ENCODE peak calls at places on chromosomes 16 and 17, in five cellular contexts. T is dorsolateral prefrontal cortex, U is tibial nerve, A is left lung, D is heart left ventricle. K is an unnamed sample.

GRCh38 chr16:12985516-12985915 is 84.1 kb downstream of the SHISA9 start:
- DNase-seq in A (no peak), D (no peak), U (no peak), T (no peak), K (no peak)

GRCh38 chr16:50096791-50097190 is 31.0 kb downstream of the HEATR3 start:
- DNase-seq in T (no peak), U (no peak), D (no peak), A (no peak), K (no peak)

GRCh38 chr16:11235703-11235991 is 20.4 kb downstream of the SOCS1 start:
- DNase-seq in D (no peak), U (no peak), A (peak), T (no peak), K (no peak)

GRCh38 chr16:84418056-84418849 is 49.9 kb downstream of the ATP2C2 start:
- DNase-seq in D (no peak), U (no peak), T (no peak), A (no peak), K (no peak)

GRCh38 chr17:80110447-80110812 is 9.0 kb downstream of the GAA start:
- DNase-seq in A (no peak), D (no peak), T (no peak), U (no peak), K (no peak)

GRCh38 chr16:17578921-17579876 is 108.4 kb upstream of the XYLT1 start:
- DNase-seq in A (no peak), T (no peak), D (peak), U (peak), K (peak)

GRCh38 chr16:20839504-20839903 is 33.2 kb downstream of the REXO5 start:
- DNase-seq in T (no peak), U (no peak), D (no peak), A (no peak), K (no peak)

GRCh38 chr16:49446805-49447204 is 73.2 kb downstream of the C16orf78 start:
- DNase-seq in D (no peak), U (no peak), A (no peak), T (no peak), K (no peak)

GRCh38 chr16:53123753-53124152 is 69.0 kb downstream of the CHD9 start:
- DNase-seq in A (no peak), D (no peak), U (no peak), T (no peak), K (no peak)

DNA sequence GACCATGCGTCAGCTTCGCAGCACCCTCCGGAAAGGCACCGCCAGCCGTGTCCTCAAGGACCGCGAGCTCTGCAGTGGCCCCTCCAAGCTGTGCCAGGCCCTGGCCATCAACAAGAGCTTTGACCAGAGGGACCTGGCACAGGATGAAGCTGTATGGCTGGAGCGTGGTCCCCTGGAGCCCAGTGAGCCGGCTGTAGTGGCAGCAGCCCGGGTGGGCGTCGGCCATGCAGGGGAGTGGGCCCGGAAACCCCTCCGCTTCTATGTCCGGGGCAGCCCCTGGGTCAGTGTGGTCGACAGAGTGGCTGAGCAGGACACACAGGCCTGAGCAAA is 7.4 kb downstream of the MPG start:
- DNase-seq in T (no peak), U (no peak), A (no peak), D (no peak), K (no peak)
- H3K27ac ChIP-seq in T (peak), U (peak), A (peak), D (peak), K (peak)

DNA sequence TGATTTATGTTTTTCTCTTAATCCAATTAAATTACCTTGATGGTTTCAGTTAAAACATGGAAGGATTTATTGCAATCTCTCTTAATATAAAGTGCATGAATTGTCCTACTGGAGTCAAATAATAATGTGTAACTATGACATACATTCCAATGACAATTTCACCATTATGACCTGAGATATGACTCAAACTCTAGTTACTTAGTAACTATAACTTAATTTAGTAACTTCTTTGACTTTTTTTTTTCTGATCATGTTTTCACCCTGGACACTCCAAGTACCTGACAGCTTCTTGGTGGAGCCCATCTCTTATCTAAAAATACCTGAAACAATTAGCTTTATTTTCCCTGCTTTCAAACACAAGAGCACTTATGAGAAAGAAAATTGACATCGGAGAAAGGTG is 123.7 kb downstream of the STX8 start:
- DNase-seq in T (no peak), U (no peak), A (no peak), D (no peak), K (no peak)
- TF ChIP-seq CTCF in T (no peak), U (no peak), A (no peak), D (no peak), K (no peak)

GRCh38 chr16:24540575-24541240 is 1.3 kb downstream of the RBBP6 start:
- DNase-seq in A (no peak), T (no peak), U (no peak), D (no peak), K (peak)

GRCh38 chr16:24544640-24545039 is 5.3 kb downstream of the RBBP6 start:
- DNase-seq in D (no peak), T (no peak), U (no peak), A (no peak), K (no peak)

GRCh38 chr16:24539850-24540484 is 601 bp downstream of the RBBP6 start:
- DNase-seq in A (peak), D (peak), U (no peak), T (no peak), K (peak)

GRCh38 chr16:24541534-24541933 is 2.2 kb downstream of the RBBP6 start:
- DNase-seq in D (no peak), T (no peak), U (no peak), A (no peak), K (no peak)

GRCh38 chr16:24543949-24544348 is 4.6 kb downstream of the RBBP6 start:
- DNase-seq in U (no peak), T (no peak), A (no peak), D (no peak), K (no peak)
- H3K27ac ChIP-seq in U (no peak), T (peak), A (no peak), D (no peak), K (no peak)

GRCh38 chr17:48767263-48767774 is 38.8 kb upstream of the HOXB13 start:
- DNase-seq in T (no peak), A (no peak), U (no peak), D (no peak), K (no peak)
- TF ChIP-seq CTCF in T (no peak), A (no peak), U (no peak), D (no peak), K (no peak)

GRCh38 chr17:76270127-76270592 is 5.0 kb downstream of the UBALD2 start:
- DNase-seq in D (no peak), A (no peak), T (no peak), U (no peak), K (no peak)
- H3K27ac ChIP-seq in D (no peak), A (peak), T (peak), U (no peak), K (peak)

GRCh38 chr16:31458835-31459721 is at the start of gene ARMC5:
- DNase-seq in T (peak), D (peak), A (peak), U (peak), K (peak)

GRCh38 chr16:31460582-31461002 is 1.3 kb downstream of the ARMC5 start:
- DNase-seq in D (no peak), T (peak), A (no peak), U (no peak), K (no peak)

GRCh38 chr16:31461201-31461920 is 2.1 kb downstream of the ARMC5 start:
- DNase-seq in U (no peak), D (no peak), A (no peak), T (no peak), K (no peak)

GRCh38 chr16:31458073-31458834 is 1.0 kb upstream of the ARMC5 start:
- DNase-seq in A (peak), D (no peak), U (no peak), T (peak), K (peak)

DNA sequence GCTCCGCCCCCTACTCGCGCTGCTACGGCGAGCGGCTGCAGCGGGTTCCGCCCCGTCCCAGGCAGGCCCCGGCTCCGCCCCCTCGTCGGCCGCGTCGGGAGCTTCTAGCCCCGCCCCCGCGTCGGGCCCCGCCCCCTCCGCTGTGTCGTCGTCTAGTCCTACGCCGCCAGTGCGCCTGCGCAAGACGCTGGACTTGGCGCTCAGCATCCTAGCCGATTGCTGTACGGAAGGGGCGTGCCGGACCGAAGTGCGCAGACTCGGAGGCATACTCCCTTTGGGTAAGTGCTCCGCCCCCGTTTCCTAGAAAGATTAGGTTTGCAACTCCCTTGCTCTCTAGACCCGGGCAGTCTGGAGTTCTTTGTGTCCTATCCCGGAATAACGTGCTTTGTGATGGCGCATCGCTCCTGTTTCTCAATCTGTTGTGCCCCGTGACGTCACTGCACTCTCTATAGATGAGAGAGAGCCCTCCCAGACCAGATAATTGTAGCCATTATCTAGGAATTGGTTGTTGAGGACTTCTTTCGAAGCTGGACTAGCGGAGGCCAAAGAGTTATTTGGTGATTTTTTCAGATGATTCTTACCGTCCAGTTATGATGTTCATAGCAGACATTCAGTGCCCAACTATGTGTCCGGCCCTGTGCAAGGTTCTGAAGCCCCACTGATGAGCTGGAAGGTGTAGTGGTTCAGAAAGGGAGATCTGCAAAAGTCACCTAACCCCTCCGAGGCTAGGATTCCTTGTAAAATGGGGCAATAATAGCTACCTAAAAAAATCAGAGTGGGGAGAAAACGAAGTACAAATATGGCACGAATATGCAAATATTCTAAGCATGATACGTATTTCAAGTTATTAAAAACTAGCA is 651 bp downstream of the ARMC5 start:
- DNase-seq in D (peak), U (peak), A (peak), T (peak), K (peak)
- TF ChIP-seq CTCF in D (no peak), U (no peak), A (no peak), T (no peak), K (no peak)

DNA sequence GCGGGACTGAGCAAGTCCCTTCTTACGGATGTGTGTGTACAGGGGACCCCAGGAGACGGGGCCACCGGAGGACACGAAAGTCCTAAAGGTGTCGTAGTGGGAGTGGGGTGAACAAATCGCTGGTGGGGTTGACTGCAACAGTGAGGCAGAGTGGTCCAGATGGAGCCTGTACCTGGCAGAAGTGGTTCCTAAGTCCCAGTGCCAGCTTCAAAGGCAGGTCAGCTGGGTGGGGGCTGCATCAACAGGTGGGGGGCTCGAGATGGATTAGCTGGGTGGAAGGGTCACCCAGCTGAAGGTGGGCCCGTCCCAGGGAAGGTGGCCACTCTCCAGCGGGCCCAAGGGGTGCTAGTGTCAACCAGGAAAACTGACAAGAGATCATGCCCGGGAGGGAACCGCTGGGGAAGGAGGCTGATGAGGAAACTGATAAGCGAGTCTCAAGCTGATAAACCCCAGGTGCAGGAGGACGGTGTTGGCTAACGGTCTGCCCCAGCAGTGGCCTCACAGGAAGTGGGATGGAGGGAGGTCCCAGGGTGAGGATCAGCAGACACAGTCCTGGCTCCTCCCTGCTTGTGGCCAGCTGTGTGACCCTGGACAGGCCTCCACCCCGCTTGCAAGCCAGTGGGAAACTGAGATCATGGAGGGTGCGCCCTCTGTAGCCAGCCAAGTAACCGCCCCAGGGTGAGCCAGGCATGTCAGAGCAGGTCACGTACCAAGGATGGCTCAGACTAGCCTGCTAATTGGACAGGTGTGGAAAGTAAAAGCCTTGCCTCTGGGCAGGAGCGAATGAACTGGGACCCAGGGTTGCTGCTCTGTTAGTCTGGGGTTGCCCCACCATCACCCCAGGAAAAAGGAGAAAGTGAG is 1.0 kb downstream of the ORAI3 start:
- DNase-seq in D (peak), T (no peak), U (peak), A (peak), K (peak)
- H3K27ac ChIP-seq in D (peak), T (peak), U (peak), A (peak), K (peak)

GRCh38 chr17:81322271-81323082 is 27.4 kb upstream of the SLC38A10 start:
- DNase-seq in U (no peak), A (no peak), D (no peak), T (no peak), K (no peak)

GRCh38 chr17:81323083-81323369 is 27.9 kb upstream of the SLC38A10 start:
- DNase-seq in A (no peak), D (no peak), T (no peak), U (no peak), K (no peak)

GRCh38 chr17:81325057-81325973 is 30.2 kb upstream of the SLC38A10 start:
- DNase-seq in T (no peak), U (no peak), D (no peak), A (no peak), K (no peak)

GRCh38 chr17:81324177-81324905 is 29.2 kb upstream of the SLC38A10 start:
- DNase-seq in T (no peak), A (no peak), U (no peak), D (no peak), K (no peak)

DNA sequence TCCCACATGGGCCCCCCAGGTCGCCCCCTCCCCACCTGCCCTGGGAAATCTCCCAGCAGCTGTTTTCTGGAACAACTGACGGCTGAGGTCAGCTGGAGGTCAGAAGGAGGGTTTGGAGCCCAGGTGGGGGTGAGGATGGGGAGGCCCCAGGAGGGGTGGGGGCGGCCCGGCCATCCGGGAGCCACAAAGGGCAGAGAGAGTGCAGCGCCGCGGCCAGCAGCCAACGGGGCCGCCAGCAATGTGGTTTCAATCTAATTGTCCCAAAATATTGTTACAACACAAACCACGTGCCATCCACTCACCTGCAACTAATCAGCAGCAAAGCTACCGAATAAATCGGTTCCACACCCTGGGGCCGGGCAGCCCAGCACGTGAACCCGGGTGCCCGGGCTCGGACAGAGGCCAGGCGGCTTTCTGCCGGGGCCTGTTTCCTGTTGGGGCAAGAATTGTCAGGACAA is 28.3 kb upstream of the SLC38A10 start:
- DNase-seq in D (no peak), T (no peak), A (no peak), U (peak), K (no peak)
- TF ChIP-seq CTCF in D (no peak), T (no peak), A (no peak), U (no peak), K (no peak)

K was measured in RWPE1.